ENCODE peak calls at places on chromosome 17, in nine cellular contexts. One of them, this sample, is unnamed.

GRCh38 chr17:40110457-40110856 is 10.1 kb upstream of the NR1D1 start:
- DNase-seq in HCT116: no peak
- DNase-seq in testis: no peak
- DNase-seq in Jurkat, Clone E6-1: no peak
- DNase-seq in effector memory CD4-positive, alpha-beta T cell: no peak
- DNase-seq in neuronal stem cell: no peak
- DNase-seq in fibroblast of pulmonary artery: no peak
- DNase-seq in mammary epithelial cell: no peak
- DNase-seq in MM.1S: no peak
- DNase-seq in this sample: no peak

GRCh38 chr17:68289936-68290267 is 1.0 kb downstream of the SLC16A6 start:
- DNase-seq in HCT116: no peak
- DNase-seq in testis: no peak
- DNase-seq in Jurkat, Clone E6-1: no peak
- DNase-seq in effector memory CD4-positive, alpha-beta T cell: no peak
- DNase-seq in neuronal stem cell: no peak
- DNase-seq in fibroblast of pulmonary artery: no peak
- DNase-seq in mammary epithelial cell: no peak
- DNase-seq in MM.1S: no peak
- DNase-seq in this sample: no peak

GRCh38 chr17:77306790-77307478 is 166.2 kb downstream of the SEC14L1 start:
- DNase-seq in HCT116: no peak
- DNase-seq in testis: no peak
- DNase-seq in Jurkat, Clone E6-1: no peak
- DNase-seq in effector memory CD4-positive, alpha-beta T cell: no peak
- DNase-seq in neuronal stem cell: no peak
- DNase-seq in fibroblast of pulmonary artery: no peak
- DNase-seq in mammary epithelial cell: no peak
- DNase-seq in MM.1S: no peak
- DNase-seq in this sample: no peak

GRCh38 chr17:50053654-50053960 is 2.3 kb upstream of the ITGA3 start:
- DNase-seq in HCT116: no peak
- DNase-seq in testis: no peak
- DNase-seq in Jurkat, Clone E6-1: no peak
- DNase-seq in effector memory CD4-positive, alpha-beta T cell: no peak
- DNase-seq in neuronal stem cell: no peak
- DNase-seq in fibroblast of pulmonary artery: no peak
- DNase-seq in mammary epithelial cell: peak; percentile 39
- DNase-seq in MM.1S: no peak
- DNase-seq in this sample: no peak

GRCh38 chr17:56260421-56260820 is 107.1 kb downstream of the ANKFN1 start:
- DNase-seq in HCT116: no peak
- DNase-seq in testis: no peak
- DNase-seq in Jurkat, Clone E6-1: no peak
- DNase-seq in effector memory CD4-positive, alpha-beta T cell: no peak
- DNase-seq in neuronal stem cell: no peak
- DNase-seq in fibroblast of pulmonary artery: no peak
- DNase-seq in mammary epithelial cell: no peak
- DNase-seq in MM.1S: no peak
- DNase-seq in this sample: no peak

GRCh38 chr17:79607941-79608728 is 2.7 kb downstream of the RBFOX3 start:
- DNase-seq in HCT116: peak; percentile 12
- DNase-seq in testis: peak; percentile 29
- DNase-seq in Jurkat, Clone E6-1: no peak
- DNase-seq in effector memory CD4-positive, alpha-beta T cell: no peak
- DNase-seq in neuronal stem cell: peak; percentile 64
- DNase-seq in fibroblast of pulmonary artery: peak; percentile 25
- DNase-seq in mammary epithelial cell: peak; percentile 15
- DNase-seq in MM.1S: no peak
- DNase-seq in this sample: no peak

GRCh38 chr17:64170286-64170685 is 40.3 kb upstream of the ERN1 start:
- DNase-seq in HCT116: no peak
- DNase-seq in testis: no peak
- DNase-seq in Jurkat, Clone E6-1: no peak
- DNase-seq in effector memory CD4-positive, alpha-beta T cell: no peak
- DNase-seq in neuronal stem cell: no peak
- DNase-seq in fibroblast of pulmonary artery: no peak
- DNase-seq in mammary epithelial cell: no peak
- DNase-seq in MM.1S: no peak
- DNase-seq in this sample: no peak

GRCh38 chr17:6574689-6575595 is 18.6 kb upstream of the PITPNM3 start:
- DNase-seq in HCT116: no peak
- DNase-seq in testis: peak; percentile 37
- DNase-seq in Jurkat, Clone E6-1: no peak
- DNase-seq in effector memory CD4-positive, alpha-beta T cell: no peak
- DNase-seq in neuronal stem cell: no peak
- DNase-seq in fibroblast of pulmonary artery: peak; percentile 65
- DNase-seq in mammary epithelial cell: peak; percentile 55
- DNase-seq in MM.1S: no peak
- DNase-seq in this sample: no peak

GRCh38 chr17:22695228-22695619 is 1002.9 kb downstream of the KCNJ18 start:
- DNase-seq in HCT116: no peak
- DNase-seq in testis: no peak
- DNase-seq in Jurkat, Clone E6-1: no peak
- DNase-seq in effector memory CD4-positive, alpha-beta T cell: no peak
- DNase-seq in neuronal stem cell: no peak
- DNase-seq in fibroblast of pulmonary artery: no peak
- DNase-seq in mammary epithelial cell: no peak
- DNase-seq in MM.1S: no peak
- DNase-seq in this sample: no peak

GRCh38 chr17:35765086-35765710 is 4.5 kb downstream of the C17orf50 start:
- DNase-seq in HCT116: no peak
- DNase-seq in testis: peak; percentile 65
- DNase-seq in Jurkat, Clone E6-1: no peak
- DNase-seq in effector memory CD4-positive, alpha-beta T cell: no peak
- DNase-seq in neuronal stem cell: no peak
- DNase-seq in fibroblast of pulmonary artery: no peak
- DNase-seq in mammary epithelial cell: no peak
- DNase-seq in MM.1S: no peak
- DNase-seq in this sample: no peak

GRCh38 chr17:61009619-61010018 is 332.0 kb downstream of the BCAS3 start:
- DNase-seq in HCT116: no peak
- DNase-seq in testis: no peak
- DNase-seq in Jurkat, Clone E6-1: no peak
- DNase-seq in effector memory CD4-positive, alpha-beta T cell: no peak
- DNase-seq in neuronal stem cell: no peak
- DNase-seq in fibroblast of pulmonary artery: peak; percentile 46
- DNase-seq in mammary epithelial cell: no peak
- DNase-seq in MM.1S: peak; percentile 42
- DNase-seq in this sample: peak; percentile 16

GRCh38 chr17:18006495-18007239 is 32.3 kb downstream of the ATPAF2 start:
- DNase-seq in HCT116: no peak
- DNase-seq in testis: no peak
- DNase-seq in Jurkat, Clone E6-1: no peak
- DNase-seq in effector memory CD4-positive, alpha-beta T cell: no peak
- DNase-seq in neuronal stem cell: no peak
- DNase-seq in fibroblast of pulmonary artery: no peak
- DNase-seq in mammary epithelial cell: no peak
- DNase-seq in MM.1S: no peak
- DNase-seq in this sample: no peak

GRCh38 chr17:43094129-43094834 is 30.9 kb downstream of the BRCA1 start:
- DNase-seq in HCT116: no peak
- DNase-seq in testis: no peak
- DNase-seq in Jurkat, Clone E6-1: no peak
- DNase-seq in effector memory CD4-positive, alpha-beta T cell: no peak
- DNase-seq in neuronal stem cell: no peak
- DNase-seq in fibroblast of pulmonary artery: peak; percentile 3
- DNase-seq in mammary epithelial cell: no peak
- DNase-seq in MM.1S: no peak
- DNase-seq in this sample: peak; percentile 36

GRCh38 chr17:43755389-43755875 is 3.2 kb downstream of the SOST start:
- DNase-seq in HCT116: no peak
- DNase-seq in testis: peak; percentile 54
- DNase-seq in Jurkat, Clone E6-1: no peak
- DNase-seq in effector memory CD4-positive, alpha-beta T cell: no peak
- DNase-seq in neuronal stem cell: peak; percentile 45
- DNase-seq in fibroblast of pulmonary artery: peak; percentile 32
- DNase-seq in mammary epithelial cell: no peak
- DNase-seq in MM.1S: no peak
- DNase-seq in this sample: no peak

GRCh38 chr17:58531661-58532554 is 17.5 kb upstream of the MTMR4 start:
- DNase-seq in HCT116: no peak
- DNase-seq in testis: peak; percentile 66
- DNase-seq in Jurkat, Clone E6-1: no peak
- DNase-seq in effector memory CD4-positive, alpha-beta T cell: peak; percentile 36
- DNase-seq in neuronal stem cell: peak; percentile 62
- DNase-seq in fibroblast of pulmonary artery: peak; percentile 39
- DNase-seq in mammary epithelial cell: peak; percentile 29
- DNase-seq in MM.1S: peak; percentile 67
- DNase-seq in this sample: no peak

GRCh38 chr17:81440511-81441244 is 45.4 kb downstream of the BAHCC1 start:
- DNase-seq in HCT116: no peak
- DNase-seq in testis: no peak
- DNase-seq in Jurkat, Clone E6-1: no peak
- DNase-seq in effector memory CD4-positive, alpha-beta T cell: no peak
- DNase-seq in neuronal stem cell: peak; percentile 44
- DNase-seq in fibroblast of pulmonary artery: no peak
- DNase-seq in mammary epithelial cell: no peak
- DNase-seq in MM.1S: peak; percentile 17
- DNase-seq in this sample: no peak

GRCh38 chr17:76264425-76264754 is 758 bp upstream of the UBALD2 start:
- DNase-seq in HCT116: no peak
- DNase-seq in testis: no peak
- DNase-seq in Jurkat, Clone E6-1: no peak
- DNase-seq in effector memory CD4-positive, alpha-beta T cell: no peak
- DNase-seq in neuronal stem cell: no peak
- DNase-seq in fibroblast of pulmonary artery: no peak
- DNase-seq in mammary epithelial cell: no peak
- DNase-seq in MM.1S: no peak
- DNase-seq in this sample: no peak
- H3K4me3 ChIP-seq in HCT116: peak overlapping the region; percentile 15
- H3K4me3 ChIP-seq in testis: peak overlapping the region; percentile 77
- H3K4me3 ChIP-seq in Jurkat, Clone E6-1: peak overlapping the region; percentile 22
- H3K4me3 ChIP-seq in effector memory CD4-positive, alpha-beta T cell: peak overlapping the region; percentile 26
- H3K4me3 ChIP-seq in neuronal stem cell: no peak overlapping the region
- H3K4me3 ChIP-seq in fibroblast of pulmonary artery: peak overlapping the region; percentile 1
- H3K4me3 ChIP-seq in mammary epithelial cell: no peak overlapping the region
- H3K4me3 ChIP-seq in MM.1S: peak overlapping the region; percentile 30
- H3K4me3 ChIP-seq in this sample: no peak overlapping the region

DNA sequence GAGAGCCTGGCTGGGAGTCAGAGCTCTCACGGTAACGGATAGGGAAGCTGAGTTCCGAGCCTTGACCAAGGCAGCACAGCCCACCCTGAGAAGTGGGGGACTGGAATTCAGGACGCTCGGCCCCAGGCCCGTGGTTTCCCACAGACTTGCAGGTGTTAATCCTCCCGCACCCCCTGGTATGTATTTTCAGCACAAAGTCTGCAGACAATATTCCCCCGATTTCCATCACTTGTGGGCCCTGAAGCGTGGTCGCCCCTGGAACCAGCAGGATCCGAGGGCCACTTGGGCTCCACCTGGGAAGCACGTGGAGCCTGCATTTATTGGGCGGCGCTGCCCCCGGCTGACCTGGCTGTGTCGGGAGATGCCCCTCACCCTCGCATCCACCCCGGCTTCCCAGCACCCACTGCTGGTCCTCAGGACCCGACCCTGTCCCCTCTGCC is 60.2 kb downstream of the WSB1 start:
- DNase-seq in HCT116: no peak
- DNase-seq in testis: no peak
- DNase-seq in Jurkat, Clone E6-1: no peak
- DNase-seq in effector memory CD4-positive, alpha-beta T cell: no peak
- DNase-seq in neuronal stem cell: no peak
- DNase-seq in fibroblast of pulmonary artery: no peak
- DNase-seq in mammary epithelial cell: no peak
- DNase-seq in MM.1S: no peak
- DNase-seq in this sample: no peak
- H3K4me3 ChIP-seq in HCT116: peak overlapping the region; percentile 51
- H3K4me3 ChIP-seq in testis: peak overlapping the region; percentile 65
- H3K4me3 ChIP-seq in Jurkat, Clone E6-1: peak overlapping the region; percentile 75
- H3K4me3 ChIP-seq in effector memory CD4-positive, alpha-beta T cell: peak overlapping the region; percentile 53
- H3K4me3 ChIP-seq in neuronal stem cell: peak overlapping the region; percentile 65
- H3K4me3 ChIP-seq in fibroblast of pulmonary artery: peak overlapping the region; percentile 45
- H3K4me3 ChIP-seq in mammary epithelial cell: peak overlapping the region; percentile 30
- H3K4me3 ChIP-seq in MM.1S: peak overlapping the region; percentile 96
- H3K4me3 ChIP-seq in this sample: peak overlapping the region; percentile 48

DNA sequence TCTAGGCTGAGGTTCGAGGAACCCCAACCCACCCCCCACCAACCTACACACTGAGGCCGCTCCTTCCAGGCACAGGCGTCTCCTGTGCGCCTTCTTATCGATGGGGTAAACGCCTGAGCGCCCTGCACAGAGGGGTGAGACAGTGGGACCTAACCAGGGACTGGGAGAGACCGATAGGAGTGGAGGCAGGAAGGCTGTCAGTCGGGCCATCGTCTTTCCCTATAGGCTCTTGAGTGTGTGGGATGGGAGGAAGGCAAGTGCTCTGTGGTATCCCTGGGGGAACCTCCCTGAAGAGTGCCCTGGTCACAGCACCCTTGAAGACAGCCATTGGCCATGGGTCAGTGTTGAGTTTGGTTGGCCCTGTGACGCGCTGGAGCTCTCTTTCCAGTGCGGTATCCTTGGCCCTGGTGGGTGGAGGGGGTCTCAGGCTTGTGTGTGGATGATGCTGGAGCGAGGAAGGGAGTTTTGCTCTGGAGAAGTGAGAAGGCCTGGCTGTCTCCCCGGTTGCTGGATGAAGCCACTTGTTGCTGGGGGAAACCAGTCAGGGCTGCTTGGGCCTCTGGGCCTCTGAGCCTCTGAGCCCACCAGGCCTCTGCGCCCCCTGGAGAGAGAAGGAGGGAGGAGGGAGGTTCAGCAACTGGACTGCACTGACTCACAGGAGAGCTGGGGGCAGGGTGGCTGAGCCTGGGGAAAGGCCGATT is 1.7 kb downstream of the GPRC5C start:
- DNase-seq in HCT116: no peak
- DNase-seq in testis: no peak
- DNase-seq in Jurkat, Clone E6-1: no peak
- DNase-seq in effector memory CD4-positive, alpha-beta T cell: no peak
- DNase-seq in neuronal stem cell: no peak
- DNase-seq in fibroblast of pulmonary artery: peak; percentile 21
- DNase-seq in mammary epithelial cell: no peak
- DNase-seq in MM.1S: no peak
- DNase-seq in this sample: no peak
- H3K4me3 ChIP-seq in HCT116: no peak overlapping the region
- H3K4me3 ChIP-seq in testis: no peak overlapping the region
- H3K4me3 ChIP-seq in Jurkat, Clone E6-1: no peak overlapping the region
- H3K4me3 ChIP-seq in effector memory CD4-positive, alpha-beta T cell: no peak overlapping the region
- H3K4me3 ChIP-seq in neuronal stem cell: peak overlapping the region; percentile 68
- H3K4me3 ChIP-seq in fibroblast of pulmonary artery: peak overlapping the region; percentile 59
- H3K4me3 ChIP-seq in mammary epithelial cell: no peak overlapping the region
- H3K4me3 ChIP-seq in MM.1S: no peak overlapping the region
- H3K4me3 ChIP-seq in this sample: no peak overlapping the region

DNA sequence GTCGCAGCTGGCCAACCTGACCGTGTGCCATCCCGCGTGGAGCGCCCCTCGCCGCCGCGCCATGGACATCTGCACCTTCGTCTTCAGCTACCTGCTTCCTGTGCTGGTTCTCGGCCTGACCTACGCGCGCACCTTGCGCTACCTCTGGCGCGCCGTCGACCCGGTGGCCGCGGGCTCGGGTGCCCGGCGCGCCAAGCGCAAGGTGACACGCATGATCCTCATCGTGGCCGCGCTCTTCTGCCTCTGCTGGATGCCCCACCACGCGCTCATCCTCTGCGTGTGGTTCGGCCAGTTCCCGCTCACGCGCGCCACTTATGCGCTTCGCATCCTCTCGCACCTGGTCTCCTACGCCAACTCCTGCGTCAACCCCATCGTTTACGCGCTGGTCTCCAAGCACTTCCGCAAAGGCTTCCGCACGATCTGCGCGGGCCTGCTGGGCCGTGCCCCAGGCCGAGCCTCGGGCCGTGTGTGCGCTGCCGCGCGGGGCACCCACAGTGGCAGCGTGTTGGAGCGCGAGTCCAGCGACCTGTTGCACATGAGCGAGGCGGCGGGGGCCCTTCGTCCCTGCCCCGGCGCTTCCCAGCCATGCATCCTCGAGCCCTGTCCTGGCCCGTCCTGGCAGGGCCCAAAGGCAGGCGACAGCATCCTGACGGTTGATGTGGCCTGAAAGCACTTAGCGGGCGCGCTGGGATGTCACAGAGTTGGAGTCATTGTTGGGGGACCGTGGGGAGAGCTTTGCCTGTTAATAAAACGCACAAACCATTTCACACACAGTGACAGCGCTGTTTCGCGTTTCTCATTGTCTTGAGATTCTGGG is 2.0 kb upstream of the ZACN start:
- DNase-seq in HCT116: no peak
- DNase-seq in testis: no peak
- DNase-seq in Jurkat, Clone E6-1: no peak
- DNase-seq in effector memory CD4-positive, alpha-beta T cell: no peak
- DNase-seq in neuronal stem cell: no peak
- DNase-seq in fibroblast of pulmonary artery: no peak
- DNase-seq in mammary epithelial cell: peak; percentile 40
- DNase-seq in MM.1S: no peak
- DNase-seq in this sample: no peak
- H3K4me3 ChIP-seq in HCT116: no peak overlapping the region
- H3K4me3 ChIP-seq in testis: no peak overlapping the region
- H3K4me3 ChIP-seq in Jurkat, Clone E6-1: no peak overlapping the region
- H3K4me3 ChIP-seq in effector memory CD4-positive, alpha-beta T cell: peak overlapping the region; percentile 46
- H3K4me3 ChIP-seq in neuronal stem cell: peak overlapping the region; percentile 46
- H3K4me3 ChIP-seq in fibroblast of pulmonary artery: no peak overlapping the region
- H3K4me3 ChIP-seq in mammary epithelial cell: no peak overlapping the region
- H3K4me3 ChIP-seq in MM.1S: no peak overlapping the region
- H3K4me3 ChIP-seq in this sample: no peak overlapping the region

This sample was measured in skeletal muscle cell.